ENCODE peak calls at places on chromosomes 13 and 19, in seven cellular contexts. One of them, this sample, is unnamed.

GRCh38 chr13:109938255-109938936 is 152.0 kb upstream of the IRS2 start:
- DNase-seq in psoas muscle: no peak
- DNase-seq in mesendoderm: no peak
- DNase-seq in A549: no peak
- DNase-seq in PC-3: peak
- DNase-seq in AG04450: peak
- DNase-seq in CD8-positive, alpha-beta T cell: no peak
- DNase-seq in this sample: no peak

GRCh38 chr19:588093-588742 is 1.5 kb upstream of the HCN2 start:
- DNase-seq in AG04450: no peak
- DNase-seq in mesendoderm: peak
- DNase-seq in PC-3: peak
- DNase-seq in CD8-positive, alpha-beta T cell: peak
- DNase-seq in psoas muscle: peak
- DNase-seq in A549: no peak
- DNase-seq in this sample: peak

GRCh38 chr19:1251503-1252220 is 3.3 kb downstream of the MIDN start:
- DNase-seq in mesendoderm: peak
- DNase-seq in A549: no peak
- DNase-seq in psoas muscle: peak
- DNase-seq in CD8-positive, alpha-beta T cell: peak
- DNase-seq in PC-3: no peak
- DNase-seq in AG04450: no peak
- DNase-seq in this sample: peak

GRCh38 chr19:1046836-1047695 is 7.2 kb downstream of the ABCA7 start:
- DNase-seq in CD8-positive, alpha-beta T cell: no peak
- DNase-seq in PC-3: no peak
- DNase-seq in mesendoderm: no peak
- DNase-seq in A549: no peak
- DNase-seq in AG04450: no peak
- DNase-seq in psoas muscle: peak
- DNase-seq in this sample: no peak

GRCh38 chr13:40470665-40471064 is 195.8 kb downstream of the FOXO1 start:
- DNase-seq in mesendoderm: no peak
- DNase-seq in A549: no peak
- DNase-seq in CD8-positive, alpha-beta T cell: no peak
- DNase-seq in PC-3: no peak
- DNase-seq in psoas muscle: peak
- DNase-seq in AG04450: no peak
- DNase-seq in this sample: no peak

GRCh38 chr13:26529441-26529840 is 28.0 kb upstream of the WASF3 start:
- DNase-seq in CD8-positive, alpha-beta T cell: no peak
- DNase-seq in PC-3: peak
- DNase-seq in A549: no peak
- DNase-seq in psoas muscle: peak
- DNase-seq in AG04450: peak
- DNase-seq in mesendoderm: peak
- DNase-seq in this sample: no peak

GRCh38 chr19:46404884-46405658 is 8.3 kb downstream of the CCDC8 start:
- DNase-seq in mesendoderm: peak
- DNase-seq in psoas muscle: no peak
- DNase-seq in AG04450: no peak
- DNase-seq in A549: peak
- DNase-seq in PC-3: peak
- DNase-seq in CD8-positive, alpha-beta T cell: no peak
- DNase-seq in this sample: no peak

GRCh38 chr13:73702419-73703071 is 431.7 kb downstream of the KLF12 start:
- DNase-seq in psoas muscle: no peak
- DNase-seq in CD8-positive, alpha-beta T cell: peak
- DNase-seq in mesendoderm: peak
- DNase-seq in A549: no peak
- DNase-seq in PC-3: peak
- DNase-seq in AG04450: no peak
- DNase-seq in this sample: peak

GRCh38 chr13:61880576-61881283 is 465.1 kb upstream of the PCDH20 start:
- DNase-seq in AG04450: no peak
- DNase-seq in CD8-positive, alpha-beta T cell: no peak
- DNase-seq in psoas muscle: no peak
- DNase-seq in PC-3: peak
- DNase-seq in mesendoderm: peak
- DNase-seq in A549: no peak
- DNase-seq in this sample: peak

GRCh38 chr13:19882231-19882630 is 18.8 kb upstream of the ZMYM5 start:
- DNase-seq in mesendoderm: no peak
- DNase-seq in A549: no peak
- DNase-seq in AG04450: no peak
- DNase-seq in psoas muscle: no peak
- DNase-seq in PC-3: no peak
- DNase-seq in CD8-positive, alpha-beta T cell: no peak
- DNase-seq in this sample: no peak

GRCh38 chr13:59356607-59357006 is 807.1 kb downstream of the DIAPH3 start:
- DNase-seq in PC-3: no peak
- DNase-seq in A549: no peak
- DNase-seq in AG04450: peak
- DNase-seq in CD8-positive, alpha-beta T cell: no peak
- DNase-seq in psoas muscle: peak
- DNase-seq in mesendoderm: no peak
- DNase-seq in this sample: no peak

GRCh38 chr19:41174297-41174928 is 18.6 kb upstream of the CYP2S1 start:
- DNase-seq in CD8-positive, alpha-beta T cell: no peak
- DNase-seq in A549: no peak
- DNase-seq in AG04450: no peak
- DNase-seq in psoas muscle: no peak
- DNase-seq in mesendoderm: no peak
- DNase-seq in PC-3: no peak
- DNase-seq in this sample: no peak

GRCh38 chr13:84574851-84575250 is 692.6 kb upstream of the SLITRK1 start:
- DNase-seq in psoas muscle: no peak
- DNase-seq in mesendoderm: no peak
- DNase-seq in A549: no peak
- DNase-seq in CD8-positive, alpha-beta T cell: no peak
- DNase-seq in AG04450: no peak
- DNase-seq in PC-3: peak
- DNase-seq in this sample: no peak

GRCh38 chr13:114129649-114130062 is 2.8 kb downstream of the RASA3 start:
- DNase-seq in psoas muscle: no peak
- DNase-seq in mesendoderm: no peak
- DNase-seq in AG04450: no peak
- DNase-seq in CD8-positive, alpha-beta T cell: peak
- DNase-seq in A549: no peak
- DNase-seq in PC-3: no peak
- DNase-seq in this sample: no peak

GRCh38 chr13:108346376-108346775 is 76.9 kb downstream of the TNFSF13B start:
- DNase-seq in mesendoderm: peak
- DNase-seq in psoas muscle: no peak
- DNase-seq in CD8-positive, alpha-beta T cell: no peak
- DNase-seq in A549: no peak
- DNase-seq in AG04450: no peak
- DNase-seq in PC-3: no peak
- DNase-seq in this sample: peak

GRCh38 chr13:43804461-43805070 is 17.8 kb upstream of the ENOX1 start:
- DNase-seq in A549: peak
- DNase-seq in AG04450: peak
- DNase-seq in mesendoderm: peak
- DNase-seq in CD8-positive, alpha-beta T cell: peak
- DNase-seq in PC-3: peak
- DNase-seq in psoas muscle: no peak
- DNase-seq in this sample: peak

GRCh38 chr19:6970478-6970877 is 50.8 kb downstream of the MBD3L2B start:
- DNase-seq in A549: no peak
- DNase-seq in CD8-positive, alpha-beta T cell: no peak
- DNase-seq in mesendoderm: no peak
- DNase-seq in AG04450: no peak
- DNase-seq in psoas muscle: no peak
- DNase-seq in PC-3: no peak
- DNase-seq in this sample: no peak

GRCh38 chr13:106373304-106373988 is 162.0 kb downstream of the EFNB2 start:
- DNase-seq in PC-3: no peak
- DNase-seq in CD8-positive, alpha-beta T cell: no peak
- DNase-seq in A549: no peak
- DNase-seq in mesendoderm: no peak
- DNase-seq in AG04450: no peak
- DNase-seq in psoas muscle: no peak
- DNase-seq in this sample: no peak

GRCh38 chr13:98089246-98089645 is 53.6 kb upstream of the FARP1 start:
- DNase-seq in mesendoderm: no peak
- DNase-seq in A549: no peak
- DNase-seq in psoas muscle: no peak
- DNase-seq in AG04450: no peak
- DNase-seq in CD8-positive, alpha-beta T cell: no peak
- DNase-seq in PC-3: no peak
- DNase-seq in this sample: no peak

GRCh38 chr19:12230751-12231733 is 63.6 kb downstream of the ZNF44 start:
- DNase-seq in mesendoderm: no peak
- DNase-seq in CD8-positive, alpha-beta T cell: no peak
- DNase-seq in A549: no peak
- DNase-seq in PC-3: no peak
- DNase-seq in AG04450: no peak
- DNase-seq in psoas muscle: no peak
- DNase-seq in this sample: no peak

GRCh38 chr19:50252111-50252886 is 48.9 kb downstream of the MYH14 start:
- DNase-seq in mesendoderm: peak
- DNase-seq in psoas muscle: no peak
- DNase-seq in A549: no peak
- DNase-seq in AG04450: no peak
- DNase-seq in PC-3: peak
- DNase-seq in CD8-positive, alpha-beta T cell: peak
- DNase-seq in this sample: peak

GRCh38 chr13:113671066-113672001 is 4.3 kb downstream of the GRK1 start:
- DNase-seq in CD8-positive, alpha-beta T cell: peak
- DNase-seq in A549: no peak
- DNase-seq in PC-3: no peak
- DNase-seq in mesendoderm: no peak
- DNase-seq in AG04450: no peak
- DNase-seq in psoas muscle: no peak
- DNase-seq in this sample: no peak

GRCh38 chr13:75871059-75871458 is 234.9 kb downstream of the LMO7 start:
- DNase-seq in PC-3: no peak
- DNase-seq in A549: no peak
- DNase-seq in CD8-positive, alpha-beta T cell: no peak
- DNase-seq in mesendoderm: no peak
- DNase-seq in AG04450: no peak
- DNase-seq in psoas muscle: no peak
- DNase-seq in this sample: no peak

GRCh38 chr13:75867718-75868117 is 231.6 kb downstream of the LMO7 start:
- DNase-seq in CD8-positive, alpha-beta T cell: no peak
- DNase-seq in mesendoderm: no peak
- DNase-seq in A549: no peak
- DNase-seq in AG04450: no peak
- DNase-seq in psoas muscle: no peak
- DNase-seq in PC-3: no peak
- DNase-seq in this sample: no peak

GRCh38 chr13:75872970-75873369 is 236.8 kb downstream of the LMO7 start:
- DNase-seq in psoas muscle: no peak
- DNase-seq in A549: no peak
- DNase-seq in mesendoderm: no peak
- DNase-seq in CD8-positive, alpha-beta T cell: no peak
- DNase-seq in AG04450: no peak
- DNase-seq in PC-3: no peak
- DNase-seq in this sample: no peak

GRCh38 chr13:75869981-75870380 is 233.9 kb downstream of the LMO7 start:
- DNase-seq in psoas muscle: no peak
- DNase-seq in CD8-positive, alpha-beta T cell: no peak
- DNase-seq in PC-3: no peak
- DNase-seq in A549: no peak
- DNase-seq in AG04450: no peak
- DNase-seq in mesendoderm: no peak
- DNase-seq in this sample: peak

DNA sequence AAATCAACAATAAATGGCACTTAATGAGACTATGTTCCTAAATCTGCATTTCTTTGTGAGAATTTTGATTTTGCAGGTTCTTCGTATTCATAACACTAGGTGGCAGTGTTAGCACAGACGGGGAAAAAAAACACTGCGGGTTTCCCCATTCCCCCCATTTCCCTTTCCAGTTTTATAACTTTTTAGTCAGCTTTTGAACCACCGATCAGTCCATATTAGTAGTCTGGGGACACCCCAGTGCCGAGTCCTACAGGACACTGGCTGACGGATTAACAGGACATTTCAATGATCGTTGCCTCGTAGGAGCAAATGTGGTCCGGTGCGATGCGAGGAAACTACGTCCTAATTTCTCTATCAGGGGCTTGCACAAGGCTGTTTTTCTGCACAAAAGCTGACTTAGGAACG is 234.3 kb downstream of the LMO7 start:
- DNase-seq in mesendoderm: no peak
- DNase-seq in A549: peak
- DNase-seq in AG04450: no peak
- DNase-seq in PC-3: peak
- DNase-seq in psoas muscle: no peak
- DNase-seq in CD8-positive, alpha-beta T cell: peak
- DNase-seq in this sample: peak
- H3K4me3 ChIP-seq in mesendoderm: no peak
- H3K4me3 ChIP-seq in A549: peak
- H3K4me3 ChIP-seq in AG04450: peak
- H3K4me3 ChIP-seq in PC-3: peak
- H3K4me3 ChIP-seq in psoas muscle: peak
- H3K4me3 ChIP-seq in CD8-positive, alpha-beta T cell: peak
- H3K4me3 ChIP-seq in this sample: peak

GRCh38 chr19:33796164-33797100 is at the start of gene KCTD15:
- DNase-seq in mesendoderm: peak
- DNase-seq in CD8-positive, alpha-beta T cell: no peak
- DNase-seq in AG04450: no peak
- DNase-seq in psoas muscle: peak
- DNase-seq in PC-3: peak
- DNase-seq in A549: no peak
- DNase-seq in this sample: no peak
- H3K4me3 ChIP-seq in mesendoderm: peak
- H3K4me3 ChIP-seq in CD8-positive, alpha-beta T cell: peak
- H3K4me3 ChIP-seq in AG04450: peak
- H3K4me3 ChIP-seq in psoas muscle: peak
- H3K4me3 ChIP-seq in PC-3: peak
- H3K4me3 ChIP-seq in A549: peak
- H3K4me3 ChIP-seq in this sample: no peak

GRCh38 chr13:87676254-87677042 is 5.3 kb downstream of the SLITRK5 start:
- DNase-seq in PC-3: no peak
- DNase-seq in psoas muscle: no peak
- DNase-seq in A549: no peak
- DNase-seq in mesendoderm: peak
- DNase-seq in AG04450: no peak
- DNase-seq in CD8-positive, alpha-beta T cell: no peak
- DNase-seq in this sample: no peak
- H3K4me3 ChIP-seq in PC-3: no peak
- H3K4me3 ChIP-seq in psoas muscle: no peak
- H3K4me3 ChIP-seq in A549: no peak
- H3K4me3 ChIP-seq in mesendoderm: no peak
- H3K4me3 ChIP-seq in AG04450: no peak
- H3K4me3 ChIP-seq in CD8-positive, alpha-beta T cell: no peak
- H3K4me3 ChIP-seq in this sample: no peak

DNA sequence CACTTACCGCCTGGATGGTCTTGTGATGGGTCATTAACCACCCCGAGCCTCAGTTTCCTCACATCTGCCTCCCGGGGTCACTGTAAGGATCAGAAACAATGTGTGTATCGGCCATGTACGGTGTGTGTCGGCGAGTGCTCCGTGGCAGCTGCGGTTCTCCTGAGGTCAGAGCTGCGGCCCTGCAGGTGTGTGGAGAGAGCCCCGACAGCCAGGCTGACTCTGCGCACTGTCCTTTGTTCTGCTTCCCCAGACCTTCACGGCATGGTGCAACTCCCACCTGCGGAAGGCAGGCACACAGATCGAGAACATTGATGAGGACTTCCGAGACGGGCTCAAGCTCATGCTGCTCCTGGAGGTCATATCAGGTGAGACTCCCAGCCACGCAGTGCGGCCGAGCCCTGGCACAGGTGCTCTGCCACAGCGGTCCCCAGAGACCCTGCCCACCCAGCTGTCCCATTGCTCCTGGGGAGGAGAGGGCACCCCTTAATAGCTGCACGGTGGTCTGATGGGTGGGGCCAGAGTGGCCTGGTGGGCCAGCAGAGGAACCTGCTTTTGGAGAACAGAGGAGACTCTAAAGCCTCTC is 43.8 kb downstream of the CAPN12 start:
- DNase-seq in AG04450: no peak
- DNase-seq in PC-3: no peak
- DNase-seq in mesendoderm: no peak
- DNase-seq in A549: no peak
- DNase-seq in CD8-positive, alpha-beta T cell: no peak
- DNase-seq in psoas muscle: no peak
- DNase-seq in this sample: no peak
- H3K4me3 ChIP-seq in AG04450: no peak
- H3K4me3 ChIP-seq in PC-3: no peak
- H3K4me3 ChIP-seq in mesendoderm: no peak
- H3K4me3 ChIP-seq in A549: no peak
- H3K4me3 ChIP-seq in CD8-positive, alpha-beta T cell: no peak
- H3K4me3 ChIP-seq in psoas muscle: no peak
- H3K4me3 ChIP-seq in this sample: no peak